ENCODE peak calls at places on chromosomes 13 and 19, in seven cellular contexts. D, Z, F, C, W, P and N are unnamed samples.

GRCh38 chr13:40058757-40059236 is 403.3 kb downstream of the COG6 start:
- DNase-seq in D (no peak), Z (no peak), F (no peak), C (no peak), W (no peak), P (no peak), N (no peak)

GRCh38 chr19:39416626-39417120 is 4.2 kb downstream of the PLEKHG2 start:
- DNase-seq in D (peak; percentile 39), Z (no peak), F (no peak), C (no peak), W (no peak), P (no peak), N (no peak)

GRCh38 chr13:80558074-80558473 is 217.1 kb upstream of the SPRY2 start:
- DNase-seq in D (no peak), Z (no peak), F (no peak), C (no peak), W (no peak), P (no peak), N (no peak)

GRCh38 chr13:102724923-102725322 is 30.1 kb upstream of the METTL21C start:
- DNase-seq in D (no peak), Z (no peak), F (no peak), C (no peak), W (no peak), P (peak; percentile 3), N (no peak)

GRCh38 chr13:112775791-112776279 is 86.0 kb downstream of the ATP11A start:
- DNase-seq in D (no peak), Z (no peak), F (no peak), C (no peak), W (no peak), P (peak; percentile 36), N (no peak)

GRCh38 chr19:29098863-29099481 is 114.0 kb downstream of the UQCRFS1 start:
- DNase-seq in D (peak; percentile 36), Z (peak; percentile 57), F (no peak), C (peak; percentile 7), W (peak; percentile 34), P (no peak), N (peak; percentile 81)

GRCh38 chr13:25114220-25114619 is 18.3 kb downstream of the PABPC3 start:
- DNase-seq in D (no peak), Z (peak; percentile 42), F (peak; percentile 82), C (peak; percentile 50), W (peak; percentile 48), P (peak; percentile 79), N (peak; percentile 67)

GRCh38 chr19:47372603-47373002 is 23.5 kb downstream of the DHX34 start:
- DNase-seq in D (no peak), Z (no peak), F (no peak), C (no peak), W (no peak), P (no peak), N (no peak)

GRCh38 chr13:40231311-40231710 is 435.1 kb downstream of the FOXO1 start:
- DNase-seq in D (peak; percentile 65), Z (no peak), F (no peak), C (no peak), W (no peak), P (no peak), N (no peak)

GRCh38 chr19:35596366-35596999 is 10.5 kb downstream of the PMIS2 start:
- DNase-seq in D (no peak), Z (no peak), F (peak; percentile 61), C (no peak), W (no peak), P (no peak), N (no peak)

GRCh38 chr13:94249512-94249911 is 230.0 kb downstream of the DCT start:
- DNase-seq in D (no peak), Z (no peak), F (peak; percentile 28), C (peak; percentile 42), W (no peak), P (no peak), N (no peak)

GRCh38 chr19:16327911-16328823 is 3.5 kb downstream of the KLF2 start:
- DNase-seq in D (peak; percentile 93), Z (peak; percentile 79), F (no peak), C (peak; percentile 69), W (peak; percentile 78), P (no peak), N (peak; percentile 89)

GRCh38 chr19:15180451-15181390 is 20.1 kb downstream of the NOTCH3 start:
- DNase-seq in D (no peak), Z (peak; percentile 46), F (peak; percentile 80), C (no peak), W (peak; percentile 25), P (peak; percentile 43), N (peak; percentile 87)

GRCh38 chr13:99374169-99374991 is 67.2 kb upstream of the GPR183 start:
- DNase-seq in D (no peak), Z (no peak), F (no peak), C (no peak), W (no peak), P (no peak), N (no peak)

GRCh38 chr19:20273951-20274578 is 107.1 kb downstream of the ZNF486 start:
- DNase-seq in D (no peak), Z (no peak), F (no peak), C (no peak), W (no peak), P (no peak), N (no peak)

GRCh38 chr13:77338961-77339401 is 12.1 kb upstream of the MYCBP2 start:
- DNase-seq in D (no peak), Z (no peak), F (no peak), C (no peak), W (no peak), P (no peak), N (no peak)

GRCh38 chr19:6022570-6023049 is 44.7 kb upstream of the RANBP3 start:
- DNase-seq in D (no peak), Z (no peak), F (no peak), C (no peak), W (no peak), P (no peak), N (no peak)

GRCh38 chr19:18280247-18281081 is 958 bp downstream of the JUND start:
- DNase-seq in D (peak; percentile 76), Z (peak; percentile 76), F (peak; percentile 46), C (no peak), W (peak; percentile 67), P (peak; percentile 79), N (peak; percentile 92)

GRCh38 chr19:18281082-18282020 is at the start of gene JUND:
- DNase-seq in D (peak; percentile 98), Z (peak; percentile 99), F (peak; percentile 97), C (peak; percentile 94), W (peak; percentile 98), P (peak; percentile 98), N (peak; percentile 99)

GRCh38 chr19:18279266-18279515 is 2.2 kb downstream of the JUND start:
- DNase-seq in D (no peak), Z (no peak), F (no peak), C (no peak), W (no peak), P (no peak), N (no peak)

GRCh38 chr19:18279516-18280246 is 1.7 kb downstream of the JUND start:
- DNase-seq in D (peak; percentile 94), Z (peak; percentile 91), F (peak; percentile 97), C (peak; percentile 85), W (peak; percentile 93), P (peak; percentile 97), N (peak; percentile 95)

DNA sequence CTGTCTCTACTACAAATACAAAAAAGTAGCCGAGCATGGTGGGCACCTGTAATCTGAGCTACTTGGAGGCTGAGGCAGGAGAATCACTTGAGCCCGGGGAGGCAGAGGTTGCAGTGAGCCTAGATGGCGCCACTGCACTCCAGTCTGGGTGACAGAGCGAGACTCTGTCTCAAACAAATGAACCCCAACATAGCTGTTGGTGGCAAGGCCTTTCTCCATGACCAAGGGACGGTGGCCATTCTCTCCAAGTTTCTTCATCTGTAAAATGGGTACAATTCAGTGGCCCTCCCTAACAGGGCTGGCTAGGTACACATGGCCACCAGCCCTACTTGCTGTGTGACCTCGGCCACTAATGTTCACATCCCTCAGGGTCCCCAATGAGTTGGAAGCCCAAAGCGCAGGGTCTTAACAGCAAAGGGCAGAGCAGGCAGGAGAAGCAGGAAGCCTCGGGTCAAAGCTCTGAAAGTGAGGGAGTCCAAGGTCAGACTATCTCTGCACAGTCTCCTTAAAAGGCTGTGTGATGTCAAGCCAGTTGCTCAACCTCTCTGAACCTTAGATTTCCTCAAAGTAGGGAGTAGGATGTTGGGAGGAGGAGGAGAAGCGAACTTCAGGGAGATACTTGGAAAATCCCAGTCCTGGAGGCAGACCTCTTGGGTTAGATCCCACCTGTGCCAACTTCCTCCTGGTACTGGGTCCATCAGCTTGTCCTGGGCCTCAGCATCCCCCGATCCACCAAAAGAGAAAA is 2.7 kb downstream of the JUND start:
- DNase-seq in D (no peak), Z (no peak), F (peak; percentile 43), C (no peak), W (no peak), P (no peak), N (no peak)
- TF ChIP-seq CTCF in D (no peak), Z (no peak), F (peak; percentile 54), C (peak; percentile 39), W (peak; percentile 36), P (peak; percentile 38), N (peak; percentile 16)

GRCh38 chr19:46349311-46349993 is 2.6 kb downstream of the PPP5C start:
- DNase-seq in D (no peak), Z (no peak), F (no peak), C (no peak), W (no peak), P (peak; percentile 28), N (peak; percentile 52)
- H3K27ac ChIP-seq in D (peak overlapping the region; percentile 62), Z (peak overlapping the region; percentile 85), F (no peak overlapping the region), C (no peak overlapping the region), W (no peak overlapping the region), P (peak overlapping the region; percentile 34), N (peak overlapping the region; percentile 86)

GRCh38 chr19:50722248-50723013 is 733 bp upstream of the CLEC11A start:
- DNase-seq in D (no peak), Z (no peak), F (no peak), C (no peak), W (no peak), P (no peak), N (no peak)

GRCh38 chr19:50720181-50720920 is 749 bp upstream of the SHANK1 start:
- DNase-seq in D (no peak), Z (no peak), F (no peak), C (no peak), W (no peak), P (no peak), N (no peak)

GRCh38 chr19:50719566-50719965 is at the start of gene SHANK1:
- DNase-seq in D (no peak), Z (no peak), F (peak; percentile 85), C (no peak), W (no peak), P (peak; percentile 43), N (no peak)

GRCh38 chr19:50721441-50722137 is 1.6 kb upstream of the CLEC11A start:
- DNase-seq in D (no peak), Z (no peak), F (no peak), C (no peak), W (no peak), P (no peak), N (no peak)

DNA sequence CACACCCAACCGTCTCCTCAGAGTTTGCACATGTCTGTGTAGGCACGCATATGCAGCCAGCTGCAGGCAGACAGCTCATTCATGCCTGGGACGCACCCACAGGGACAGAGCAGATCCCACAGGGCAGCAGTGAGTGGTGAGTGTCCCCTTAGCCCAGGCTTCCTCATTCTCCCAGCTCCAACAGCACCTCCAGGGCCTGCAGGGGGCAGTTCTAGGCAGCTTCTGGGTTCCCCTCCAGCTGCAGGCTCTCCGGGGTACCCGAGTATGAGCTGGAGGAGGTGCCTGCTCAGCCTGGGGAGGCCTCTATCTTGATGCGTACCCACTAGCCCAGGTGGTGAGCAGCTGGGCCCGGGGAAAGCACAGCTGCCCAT is 1.3 kb upstream of the SHANK1 start:
- DNase-seq in D (no peak), Z (no peak), F (no peak), C (no peak), W (no peak), P (no peak), N (no peak)
- TF ChIP-seq CTCF in D (no peak), Z (no peak), F (no peak), C (peak; percentile 17), W (no peak), P (peak; percentile 10), N (no peak)

GRCh38 chr19:1853295-1854031 is 5.2 kb upstream of the REXO1 start:
- DNase-seq in D (no peak), Z (peak; percentile 79), F (peak; percentile 87), C (no peak), W (peak; percentile 72), P (peak; percentile 76), N (peak; percentile 91)
- H3K27ac ChIP-seq in D (no peak overlapping the region), Z (peak overlapping the region; percentile 96), F (no peak overlapping the region), C (no peak overlapping the region), W (no peak overlapping the region), P (no peak overlapping the region), N (no peak overlapping the region)